ENCODE peak calls at places on chromosomes 5 and 9, in six cellular contexts. One of them, this sample, is unnamed.

GRCh38 chr5:135131801-135132675 is 98.0 kb upstream of the PITX1 start:
- DNase-seq in H9: no peak
- DNase-seq in mesenchymal stem cell: peak
- DNase-seq in neuronal stem cell: no peak
- DNase-seq in IMR-90: peak
- DNase-seq in H1: no peak
- DNase-seq in this sample: no peak

GRCh38 chr9:118595719-118596305 is 773.4 kb downstream of the BRINP1 start:
- DNase-seq in H1: peak
- DNase-seq in neuronal stem cell: peak
- DNase-seq in IMR-90: no peak
- DNase-seq in mesenchymal stem cell: peak
- DNase-seq in H9: peak
- DNase-seq in this sample: peak

GRCh38 chr9:68755752-68756151 is 50.7 kb downstream of the PIP5K1B start:
- DNase-seq in H1: no peak
- DNase-seq in IMR-90: no peak
- DNase-seq in H9: no peak
- DNase-seq in mesenchymal stem cell: no peak
- DNase-seq in neuronal stem cell: peak
- DNase-seq in this sample: no peak

GRCh38 chr5:159332800-159333563 is 2.7 kb upstream of the IL12B start:
- DNase-seq in H9: no peak
- DNase-seq in H1: no peak
- DNase-seq in IMR-90: no peak
- DNase-seq in neuronal stem cell: no peak
- DNase-seq in mesenchymal stem cell: no peak
- DNase-seq in this sample: no peak

GRCh38 chr9:133003071-133003461 is 24.6 kb downstream of the GFI1B start:
- DNase-seq in H1: no peak
- DNase-seq in H9: no peak
- DNase-seq in IMR-90: no peak
- DNase-seq in neuronal stem cell: no peak
- DNase-seq in mesenchymal stem cell: no peak
- DNase-seq in this sample: no peak

GRCh38 chr5:38712416-38712815 is 133.4 kb upstream of the OSMR start:
- DNase-seq in H9: no peak
- DNase-seq in H1: no peak
- DNase-seq in neuronal stem cell: no peak
- DNase-seq in mesenchymal stem cell: no peak
- DNase-seq in IMR-90: no peak
- DNase-seq in this sample: no peak

GRCh38 chr9:78967557-78968212 is 604.1 kb upstream of the TLE4 start:
- DNase-seq in H1: no peak
- DNase-seq in neuronal stem cell: no peak
- DNase-seq in H9: no peak
- DNase-seq in IMR-90: peak
- DNase-seq in mesenchymal stem cell: no peak
- DNase-seq in this sample: peak

GRCh38 chr9:134210908-134211810 is 46.8 kb upstream of the RNU6ATAC start:
- DNase-seq in mesenchymal stem cell: no peak
- DNase-seq in IMR-90: no peak
- DNase-seq in H9: no peak
- DNase-seq in H1: no peak
- DNase-seq in neuronal stem cell: no peak
- DNase-seq in this sample: no peak

GRCh38 chr5:149959406-149960236 is 937 bp upstream of the SLC26A2 start:
- DNase-seq in neuronal stem cell: no peak
- DNase-seq in mesenchymal stem cell: peak
- DNase-seq in H1: no peak
- DNase-seq in IMR-90: peak
- DNase-seq in H9: peak
- DNase-seq in this sample: no peak

GRCh38 chr5:150298701-150299451 is 3.8 kb downstream of the ARSI start:
- DNase-seq in H9: no peak
- DNase-seq in mesenchymal stem cell: peak
- DNase-seq in IMR-90: peak
- DNase-seq in neuronal stem cell: no peak
- DNase-seq in H1: no peak
- DNase-seq in this sample: peak

GRCh38 chr9:108746001-108746400 is 109.8 kb downstream of the ACTL7B start:
- DNase-seq in neuronal stem cell: no peak
- DNase-seq in H1: no peak
- DNase-seq in IMR-90: no peak
- DNase-seq in mesenchymal stem cell: no peak
- DNase-seq in H9: no peak
- DNase-seq in this sample: no peak

GRCh38 chr9:113360242-113360842 is 11.0 kb downstream of the BSPRY start:
- DNase-seq in H1: no peak
- DNase-seq in neuronal stem cell: no peak
- DNase-seq in IMR-90: no peak
- DNase-seq in H9: peak
- DNase-seq in mesenchymal stem cell: no peak
- DNase-seq in this sample: no peak

GRCh38 chr9:119365291-119366027 is 3.8 kb downstream of the BRINP1 start:
- DNase-seq in neuronal stem cell: peak
- DNase-seq in IMR-90: no peak
- DNase-seq in H1: peak
- DNase-seq in H9: peak
- DNase-seq in mesenchymal stem cell: peak
- DNase-seq in this sample: no peak

GRCh38 chr9:90457386-90458080 is 185.1 kb downstream of the DIRAS2 start:
- DNase-seq in H1: no peak
- DNase-seq in mesenchymal stem cell: no peak
- DNase-seq in H9: no peak
- DNase-seq in neuronal stem cell: no peak
- DNase-seq in IMR-90: no peak
- DNase-seq in this sample: peak

GRCh38 chr5:64700765-64701164 is 10.5 kb downstream of the SHISAL2B start:
- DNase-seq in H9: no peak
- DNase-seq in mesenchymal stem cell: no peak
- DNase-seq in neuronal stem cell: no peak
- DNase-seq in H1: no peak
- DNase-seq in IMR-90: no peak
- DNase-seq in this sample: no peak

GRCh38 chr5:14781106-14781505 is 90.5 kb downstream of the ANKH start:
- DNase-seq in H9: no peak
- DNase-seq in H1: no peak
- DNase-seq in IMR-90: peak
- DNase-seq in mesenchymal stem cell: no peak
- DNase-seq in neuronal stem cell: no peak
- DNase-seq in this sample: no peak

GRCh38 chr5:5767286-5767928 is 344.9 kb downstream of the ICE1 start:
- DNase-seq in H9: no peak
- DNase-seq in neuronal stem cell: no peak
- DNase-seq in IMR-90: no peak
- DNase-seq in mesenchymal stem cell: no peak
- DNase-seq in H1: no peak
- DNase-seq in this sample: no peak

GRCh38 chr9:38659538-38659937 is 39.1 kb upstream of the ANKRD18A start:
- DNase-seq in H1: no peak
- DNase-seq in IMR-90: no peak
- DNase-seq in mesenchymal stem cell: no peak
- DNase-seq in H9: no peak
- DNase-seq in neuronal stem cell: no peak
- DNase-seq in this sample: no peak

GRCh38 chr5:27708579-27708978 is 670.2 kb upstream of the CDH9 start:
- DNase-seq in IMR-90: no peak
- DNase-seq in H9: no peak
- DNase-seq in mesenchymal stem cell: no peak
- DNase-seq in neuronal stem cell: no peak
- DNase-seq in H1: no peak
- DNase-seq in this sample: no peak

GRCh38 chr5:167877319-167877718 is 414.1 kb upstream of the WWC1 start:
- DNase-seq in IMR-90: no peak
- DNase-seq in mesenchymal stem cell: no peak
- DNase-seq in H1: no peak
- DNase-seq in neuronal stem cell: no peak
- DNase-seq in H9: no peak
- DNase-seq in this sample: no peak
- H4K91ac ChIP-seq in IMR-90: no peak
- H4K91ac ChIP-seq in mesenchymal stem cell: no peak
- H4K91ac ChIP-seq in H1: no peak
- H4K91ac ChIP-seq in neuronal stem cell: no peak
- H4K91ac ChIP-seq in H9: no peak
- H4K91ac ChIP-seq in this sample: no peak

DNA sequence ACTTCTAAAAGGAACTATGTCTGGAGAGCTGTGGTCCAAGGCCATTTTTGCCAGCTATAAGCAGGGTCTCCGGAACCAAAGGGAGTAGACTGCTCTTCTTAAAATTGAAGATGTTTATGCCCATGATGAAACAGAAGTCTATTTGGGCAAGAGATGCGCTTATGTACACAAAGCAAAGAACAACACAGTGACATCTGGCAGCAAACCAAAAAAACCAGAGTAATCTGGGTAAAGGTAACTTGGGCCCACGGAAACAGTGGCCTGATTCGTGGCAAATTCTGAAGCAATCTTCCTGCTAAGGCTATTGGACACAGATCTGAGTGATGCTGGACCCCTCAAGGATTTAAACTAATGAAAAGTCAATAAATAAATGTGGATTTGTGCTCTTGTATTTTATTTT is 29.7 kb upstream of the GLDC start:
- DNase-seq in mesenchymal stem cell: no peak
- DNase-seq in IMR-90: no peak
- DNase-seq in neuronal stem cell: no peak
- DNase-seq in H1: no peak
- DNase-seq in H9: no peak
- DNase-seq in this sample: no peak
- H3K14ac ChIP-seq in mesenchymal stem cell: no peak
- H3K14ac ChIP-seq in IMR-90: no peak
- H3K14ac ChIP-seq in neuronal stem cell: no peak
- H3K14ac ChIP-seq in H1: no peak
- H3K14ac ChIP-seq in H9: no peak
- H3K14ac ChIP-seq in this sample: no peak

DNA sequence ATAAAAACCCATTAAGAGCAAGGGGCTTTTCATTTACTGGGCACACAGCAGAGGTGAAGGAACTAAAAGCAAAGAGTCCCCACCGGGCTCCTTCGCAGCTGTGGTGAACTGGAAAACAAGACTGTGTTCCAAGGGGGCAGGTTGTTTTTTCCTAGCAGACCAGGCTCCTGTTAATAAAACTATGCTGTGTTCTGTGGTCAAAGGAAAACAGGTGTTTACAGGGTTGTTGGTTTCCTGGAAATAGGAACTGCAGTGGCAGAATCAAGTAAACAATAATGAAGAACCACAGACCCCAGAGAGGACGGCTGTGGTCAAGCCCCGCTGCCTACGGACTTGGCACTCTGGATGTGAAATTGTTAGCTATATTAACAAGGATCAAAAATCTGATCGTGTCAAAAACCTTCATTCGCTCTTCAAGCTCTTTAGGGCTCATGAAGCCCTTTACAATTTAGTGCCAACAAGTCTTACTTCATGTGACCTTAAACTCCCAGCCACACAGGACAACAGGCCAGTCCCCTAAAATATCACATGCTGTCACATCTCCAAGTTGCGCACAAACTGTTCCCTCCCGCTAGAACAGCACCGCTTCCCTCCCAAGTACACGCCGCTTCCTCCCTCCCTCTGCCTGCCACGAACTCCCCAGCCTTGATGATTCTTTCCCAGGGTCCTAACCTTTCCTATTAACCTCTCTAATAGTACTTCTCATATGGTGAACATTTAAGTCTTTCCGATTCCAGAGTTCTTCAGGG is 91.4 kb downstream of the TLE1 start:
- DNase-seq in neuronal stem cell: no peak
- DNase-seq in H1: no peak
- DNase-seq in IMR-90: no peak
- DNase-seq in H9: no peak
- DNase-seq in mesenchymal stem cell: no peak
- DNase-seq in this sample: no peak
- H2BK120ac ChIP-seq in neuronal stem cell: no peak
- H2BK120ac ChIP-seq in H1: no peak
- H2BK120ac ChIP-seq in IMR-90: no peak
- H2BK120ac ChIP-seq in H9: no peak
- H2BK120ac ChIP-seq in mesenchymal stem cell: no peak
- H2BK120ac ChIP-seq in this sample: no peak

DNA sequence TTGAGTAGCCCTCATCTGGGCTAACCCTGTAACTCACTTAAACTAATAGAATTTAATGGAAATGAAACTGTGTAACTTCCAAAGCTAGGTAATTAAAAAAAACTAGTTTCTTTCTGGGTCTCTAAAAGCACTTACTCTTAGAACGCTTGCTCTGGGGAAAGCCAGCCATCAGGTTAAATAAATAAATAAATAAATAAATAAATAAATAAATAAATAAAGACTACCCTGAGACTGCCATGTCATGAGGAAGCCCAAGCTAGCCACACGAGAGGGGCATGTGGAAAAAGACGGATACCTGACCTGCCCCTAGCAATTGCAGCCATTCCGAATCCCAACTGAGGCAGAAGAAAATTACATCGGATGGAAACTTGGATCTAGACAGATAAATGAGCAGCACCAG is 51.3 kb upstream of the FER start:
- DNase-seq in neuronal stem cell: no peak
- DNase-seq in H9: no peak
- DNase-seq in mesenchymal stem cell: no peak
- DNase-seq in H1: no peak
- DNase-seq in IMR-90: no peak
- DNase-seq in this sample: no peak
- H4K91ac ChIP-seq in neuronal stem cell: no peak
- H4K91ac ChIP-seq in H9: no peak
- H4K91ac ChIP-seq in mesenchymal stem cell: no peak
- H4K91ac ChIP-seq in H1: no peak
- H4K91ac ChIP-seq in IMR-90: no peak
- H4K91ac ChIP-seq in this sample: no peak

GRCh38 chr9:136482793-136483588 is at the start of gene SEC16A:
- DNase-seq in H1: peak
- DNase-seq in neuronal stem cell: peak
- DNase-seq in mesenchymal stem cell: peak
- DNase-seq in H9: peak
- DNase-seq in IMR-90: peak
- DNase-seq in this sample: peak
- H3K14ac ChIP-seq in H1: no peak
- H3K14ac ChIP-seq in neuronal stem cell: peak
- H3K14ac ChIP-seq in mesenchymal stem cell: peak
- H3K14ac ChIP-seq in H9: peak
- H3K14ac ChIP-seq in IMR-90: peak
- H3K14ac ChIP-seq in this sample: peak

DNA sequence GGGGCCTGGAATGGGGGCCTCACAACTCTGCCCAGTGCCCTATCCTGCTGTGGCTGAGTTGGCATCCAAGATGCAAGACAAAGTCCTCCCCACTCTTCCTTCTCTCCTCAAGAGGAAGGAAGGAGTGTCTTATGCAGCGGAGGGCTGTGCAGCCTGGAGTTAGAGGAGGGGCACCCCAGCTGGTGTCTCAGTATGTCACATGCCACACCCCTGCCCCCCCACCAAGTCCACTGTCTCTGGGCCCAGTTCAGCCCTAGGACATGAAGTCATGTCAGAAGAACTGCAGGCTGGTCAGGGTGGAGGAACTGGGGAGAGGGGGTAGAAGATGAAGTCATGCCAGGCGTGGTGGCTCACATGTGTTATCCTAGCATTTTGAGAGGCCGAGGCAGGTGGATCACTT is 28.0 kb upstream of the SLC28A3 start:
- DNase-seq in H9: no peak
- DNase-seq in IMR-90: no peak
- DNase-seq in neuronal stem cell: no peak
- DNase-seq in H1: no peak
- DNase-seq in mesenchymal stem cell: peak
- DNase-seq in this sample: no peak
- H2BK120ac ChIP-seq in H9: no peak
- H2BK120ac ChIP-seq in IMR-90: no peak
- H2BK120ac ChIP-seq in neuronal stem cell: no peak
- H2BK120ac ChIP-seq in H1: no peak
- H2BK120ac ChIP-seq in mesenchymal stem cell: peak
- H2BK120ac ChIP-seq in this sample: no peak

This sample was measured in trophoblast cell.